ENCODE peak calls at places on chromosomes 12 and 14, in seven cellular contexts. N is Jurkat, Clone E6-1; Z is T-helper 2 cell treated with Interferon-gamma antibody and Interleukin-4, amounts not matched to agents 5 μg/mL and 100 μg/mL, for 36 hours; H is keratinocyte; V is tibial nerve; D is stimulated activated CD4-positive, alpha-beta T cell treated with anti-CD3 and anti-CD28 coated beads, TNF-alpha, amount 100 ng/mL, for 48 hours; Y is NCI-H1105. A is an unnamed sample.
A peak's percentile ranks its signal among the peaks of the same experiment; 100 is the strongest.

GRCh38 chr14:29227631-29228030 is 461.0 kb downstream of the FOXG1 start:
- DNase-seq in D (no peak), H (no peak), Z (no peak), Y (no peak), N (no peak), V (no peak), A (no peak)

GRCh38 chr12:118714051-118714460 is 267.3 kb upstream of the SRRM4 start:
- DNase-seq in N (peak; percentile 60), V (no peak), Z (no peak), D (no peak), H (no peak), Y (peak; percentile 61), A (no peak)

GRCh38 chr14:73851567-73852382 is at the start of gene PTGR2:
- DNase-seq in N (peak; percentile 87), Z (peak; percentile 82), V (peak; percentile 94), D (peak; percentile 83), H (peak; percentile 44), Y (peak; percentile 95), A (peak; percentile 67)

GRCh38 chr12:110258466-110258865 is 22.6 kb upstream of the ATP2A2 start:
- DNase-seq in N (no peak), Y (no peak), D (no peak), Z (no peak), H (no peak), V (no peak), A (no peak)

GRCh38 chr14:44505588-44505987 is 1.5 kb downstream of the FSCB start:
- DNase-seq in H (no peak), Y (no peak), Z (no peak), D (no peak), V (no peak), N (peak; percentile 6), A (no peak)

GRCh38 chr14:67245104-67245503 is 3.9 kb downstream of the PALS1 start:
- DNase-seq in Z (no peak), V (no peak), D (no peak), Y (no peak), H (no peak), N (no peak), A (no peak)

GRCh38 chr14:39988939-39989338 is 556.7 kb upstream of the FBXO33 start:
- DNase-seq in Z (no peak), D (no peak), N (peak; percentile 41), Y (peak; percentile 59), V (no peak), H (no peak), A (no peak)

GRCh38 chr12:77893918-77894317 is 63.2 kb downstream of the NAV3 start:
- DNase-seq in Y (no peak), Z (no peak), N (no peak), D (no peak), H (no peak), V (no peak), A (no peak)

GRCh38 chr12:18145924-18146323 is 55.9 kb upstream of the RERGL start:
- DNase-seq in Y (no peak), N (no peak), V (no peak), D (no peak), Z (no peak), H (no peak), A (no peak)

GRCh38 chr14:92954933-92955332 is 32.0 kb downstream of the CHGA start:
- DNase-seq in Z (no peak), V (no peak), N (no peak), H (no peak), D (no peak), Y (no peak), A (no peak)

GRCh38 chr12:4387607-4388006 is 8.1 kb upstream of the FGF23 start:
- DNase-seq in D (no peak), Y (no peak), H (no peak), N (no peak), Z (no peak), V (no peak), A (no peak)

GRCh38 chr14:49526101-49526500 is 60.1 kb downstream of the RPS29 start:
- DNase-seq in H (no peak), N (no peak), Y (no peak), Z (no peak), D (no peak), V (no peak), A (no peak)

GRCh38 chr12:78101181-78101876 is 270.6 kb downstream of the NAV3 start:
- DNase-seq in H (no peak), D (no peak), Z (no peak), V (no peak), Y (no peak), N (no peak), A (no peak)

GRCh38 chr14:85566603-85567002 is 36.7 kb downstream of the FLRT2 start:
- DNase-seq in Y (no peak), Z (no peak), D (no peak), V (no peak), N (no peak), H (no peak), A (peak; percentile 53)

GRCh38 chr12:104669851-104670337 is 213.1 kb downstream of the CHST11 start:
- DNase-seq in Y (no peak), D (no peak), V (no peak), H (no peak), Z (no peak), N (peak; percentile 88), A (no peak)

GRCh38 chr14:96309128-96309906 is 53.3 kb downstream of the BDKRB1 start:
- DNase-seq in V (no peak), D (no peak), N (no peak), H (no peak), Z (no peak), Y (no peak), A (no peak)

GRCh38 chr14:104562606-104563005 is 17.0 kb upstream of the C14orf180 start:
- DNase-seq in Y (no peak), V (no peak), D (no peak), H (no peak), N (no peak), Z (no peak), A (no peak)

GRCh38 chr12:48572326-48572725 is 2.5 kb upstream of the LALBA start:
- DNase-seq in Y (no peak), V (no peak), D (no peak), Z (no peak), N (no peak), H (no peak), A (no peak)

GRCh38 chr12:116172224-116172849 is 105.2 kb downstream of the MED13L start:
- DNase-seq in H (no peak), Z (peak; percentile 62), V (no peak), N (no peak), D (peak; percentile 21), Y (no peak), A (no peak)

GRCh38 chr12:65556676-65557424 is 267.4 kb upstream of the HMGA2 start:
- DNase-seq in Y (peak; percentile 73), D (peak; percentile 36), N (peak; percentile 60), Z (peak; percentile 44), V (peak; percentile 57), H (peak; percentile 90), A (peak; percentile 81)

GRCh38 chr12:75721790-75722189 is 210.4 kb upstream of the KRR1 start:
- DNase-seq in H (no peak), Z (no peak), D (no peak), V (no peak), N (no peak), Y (no peak), A (no peak)

GRCh38 chr12:77685112-77685511 is 145.6 kb upstream of the NAV3 start:
- DNase-seq in H (peak; percentile 5), V (peak; percentile 40), Z (no peak), D (no peak), Y (peak; percentile 77), N (peak; percentile 52), A (peak; percentile 16)

GRCh38 chr12:93174048-93174447 is 203.7 kb upstream of the NUDT4 start:
- DNase-seq in N (no peak), V (no peak), Y (no peak), H (no peak), Z (no peak), D (no peak), A (no peak)